ENCODE peak calls at places on chromosomes 16 and 17, in six cellular contexts. G is pancreas, P is heart right ventricle, R is PC-3, Q is right cardiac atrium, V is right lobe of liver. E is an unnamed sample. For H3K4me1, the result is how much of the 10 kb centered on the place peaks cover.

GRCh38 chr16:85048921-85049562 is 21.4 kb downstream of the KIAA0513 start:
- ATAC-seq in G (no peak), P (no peak), R (no peak), Q (peak), V (no peak), E (no peak)

GRCh38 chr16:80667258-80667560 is 126.4 kb downstream of the DYNLRB2 start:
- ATAC-seq in G (no peak), P (no peak), R (no peak), Q (no peak), V (no peak), E (no peak)

GRCh38 chr17:2189231-2189630 is 114.4 kb downstream of the SMG6 start:
- ATAC-seq in G (no peak), P (peak), R (no peak), Q (peak), V (no peak), E (no peak)

GRCh38 chr17:40328386-40328766 is 19.4 kb downstream of the RARA start:
- ATAC-seq in G (no peak), P (no peak), R (no peak), Q (no peak), V (no peak), E (no peak)

GRCh38 chr16:19210175-19210924 is 42.3 kb downstream of the SYT17 start:
- ATAC-seq in G (no peak), P (no peak), R (peak), Q (no peak), V (peak), E (no peak)

GRCh38 chr17:57462007-57462579 is 205.8 kb downstream of the MSI2 start:
- ATAC-seq in G (no peak), P (no peak), R (no peak), Q (no peak), V (no peak), E (no peak)

GRCh38 chr16:56866955-56867830 is 2.2 kb downstream of the SLC12A3 start:
- ATAC-seq in G (peak), P (peak), R (peak), Q (no peak), V (peak), E (no peak)

GRCh38 chr17:50183439-50184001 is 17.7 kb downstream of the SGCA start:
- ATAC-seq in G (no peak), P (no peak), R (no peak), Q (no peak), V (no peak), E (no peak)

GRCh38 chr17:66222772-66223350 is 6.4 kb downstream of the APOH start:
- ATAC-seq in G (no peak), P (no peak), R (no peak), Q (no peak), V (no peak), E (no peak)

GRCh38 chr17:46978489-46979022 is 497 bp downstream of the RPRML start:
- ATAC-seq in G (peak), P (peak), R (peak), Q (peak), V (peak), E (peak)

GRCh38 chr17:18040287-18040858 is 1.2 kb downstream of the GID4 start:
- ATAC-seq in G (no peak), P (no peak), R (no peak), Q (no peak), V (no peak), E (no peak)

GRCh38 chr17:44115585-44116415 is 7.6 kb downstream of the HDAC5 start:
- ATAC-seq in G (no peak), P (no peak), R (peak), Q (no peak), V (no peak), E (no peak)

GRCh38 chr17:67223924-67224323 is 21.1 kb downstream of the HELZ start:
- ATAC-seq in G (no peak), P (no peak), R (no peak), Q (no peak), V (no peak), E (no peak)

GRCh38 chr17:62892069-62892675 is 73.9 kb upstream of the TANC2 start:
- ATAC-seq in G (no peak), P (no peak), R (no peak), Q (peak), V (peak), E (no peak)

DNA sequence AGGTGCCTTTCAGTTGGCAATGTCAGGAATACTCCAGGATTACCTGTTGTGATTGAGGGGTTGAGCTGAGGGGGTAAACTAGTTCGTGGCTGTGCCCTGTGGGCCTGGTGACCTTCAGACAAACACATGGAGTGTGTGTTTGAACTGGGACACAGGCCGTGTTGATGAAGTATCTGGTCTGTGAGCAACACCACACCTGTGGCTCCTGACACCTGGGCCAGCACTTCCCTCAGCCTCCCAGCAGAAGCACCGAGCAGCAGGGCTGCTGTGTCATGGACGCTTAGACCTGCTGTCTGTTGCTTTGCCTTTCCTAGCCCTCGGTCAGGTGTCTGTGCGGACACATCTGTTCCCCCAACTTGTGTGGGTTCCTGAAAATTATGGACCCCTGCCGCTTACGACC is 82.9 kb downstream of the KSR1 start:
- ATAC-seq in G (peak), P (no peak), R (no peak), Q (no peak), V (peak), E (no peak)
- H3K4me1 ChIP-seq in G (half or more), P (under half), R (under half), Q (under half), V (under half), E (half or more)

GRCh38 chr17:38415250-38416194 is 12.7 kb upstream of the ARHGAP23 start:
- ATAC-seq in G (peak), P (peak), R (peak), Q (no peak), V (peak), E (no peak)

GRCh38 chr17:38418693-38419507 is 9.4 kb upstream of the ARHGAP23 start:
- ATAC-seq in G (no peak), P (no peak), R (no peak), Q (no peak), V (no peak), E (no peak)

GRCh38 chr17:38417210-38417951 is 10.9 kb upstream of the ARHGAP23 start:
- ATAC-seq in G (no peak), P (no peak), R (no peak), Q (no peak), V (no peak), E (no peak)

GRCh38 chr17:38418069-38418692 is 10.1 kb upstream of the ARHGAP23 start:
- ATAC-seq in G (no peak), P (no peak), R (no peak), Q (no peak), V (no peak), E (no peak)

DNA sequence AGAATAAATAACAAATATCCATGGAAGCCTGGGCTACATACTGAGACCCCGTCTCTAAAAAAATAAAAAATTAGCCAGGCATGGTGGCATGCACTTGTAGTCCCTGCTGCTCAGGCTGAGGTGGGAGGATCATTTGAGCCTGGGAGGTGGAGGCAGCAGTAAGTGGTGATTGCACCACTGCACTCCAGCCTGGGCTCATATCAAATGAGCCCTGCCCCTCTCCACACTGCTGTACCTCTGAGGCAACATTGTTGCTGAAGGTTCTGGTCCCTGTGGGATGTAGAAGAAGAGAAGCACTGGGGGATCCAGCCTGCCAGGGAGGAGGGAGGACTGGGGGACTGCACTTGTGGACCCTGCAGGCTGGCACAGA is 11.4 kb upstream of the ARHGAP23 start:
- ATAC-seq in G (no peak), P (no peak), R (no peak), Q (no peak), V (no peak), E (no peak)
- H3K4me1 ChIP-seq in G (under half), P (under half), R (under half), Q (under half), V (under half), E (half or more)

GRCh38 chr16:11047939-11048500 is 103.7 kb downstream of the CLEC16A start:
- ATAC-seq in G (no peak), P (no peak), R (no peak), Q (no peak), V (no peak), E (no peak)

GRCh38 chr16:11045441-11045840 is 101.1 kb downstream of the CLEC16A start:
- ATAC-seq in G (no peak), P (no peak), R (no peak), Q (no peak), V (no peak), E (no peak)

GRCh38 chr16:11045846-11046245 is 101.5 kb downstream of the CLEC16A start:
- ATAC-seq in G (no peak), P (no peak), R (no peak), Q (no peak), V (no peak), E (no peak)

GRCh38 chr16:11049396-11050059 is 105.2 kb downstream of the CLEC16A start:
- ATAC-seq in G (no peak), P (no peak), R (peak), Q (no peak), V (no peak), E (no peak)

GRCh38 chr16:11047057-11047456 is 102.7 kb downstream of the CLEC16A start:
- ATAC-seq in G (peak), P (peak), R (no peak), Q (no peak), V (no peak), E (peak)
- H3K4me1 ChIP-seq in G (under half), P (under half), R (under half), Q (under half), V (under half), E (under half)

GRCh38 chr17:5584383-5584951 is at the start of gene NLRP1:
- ATAC-seq in G (peak), P (peak), R (peak), Q (peak), V (peak), E (peak)

GRCh38 chr17:5583426-5584382 is 605 bp downstream of the NLRP1 start:
- ATAC-seq in G (peak), P (peak), R (no peak), Q (peak), V (peak), E (peak)

GRCh38 chr17:5587431-5588032 is 3.2 kb upstream of the NLRP1 start:
- ATAC-seq in G (peak), P (no peak), R (no peak), Q (no peak), V (peak), E (no peak)

GRCh38 chr17:5584971-5585794 is 874 bp upstream of the NLRP1 start:
- ATAC-seq in G (no peak), P (no peak), R (no peak), Q (no peak), V (no peak), E (no peak)

DNA sequence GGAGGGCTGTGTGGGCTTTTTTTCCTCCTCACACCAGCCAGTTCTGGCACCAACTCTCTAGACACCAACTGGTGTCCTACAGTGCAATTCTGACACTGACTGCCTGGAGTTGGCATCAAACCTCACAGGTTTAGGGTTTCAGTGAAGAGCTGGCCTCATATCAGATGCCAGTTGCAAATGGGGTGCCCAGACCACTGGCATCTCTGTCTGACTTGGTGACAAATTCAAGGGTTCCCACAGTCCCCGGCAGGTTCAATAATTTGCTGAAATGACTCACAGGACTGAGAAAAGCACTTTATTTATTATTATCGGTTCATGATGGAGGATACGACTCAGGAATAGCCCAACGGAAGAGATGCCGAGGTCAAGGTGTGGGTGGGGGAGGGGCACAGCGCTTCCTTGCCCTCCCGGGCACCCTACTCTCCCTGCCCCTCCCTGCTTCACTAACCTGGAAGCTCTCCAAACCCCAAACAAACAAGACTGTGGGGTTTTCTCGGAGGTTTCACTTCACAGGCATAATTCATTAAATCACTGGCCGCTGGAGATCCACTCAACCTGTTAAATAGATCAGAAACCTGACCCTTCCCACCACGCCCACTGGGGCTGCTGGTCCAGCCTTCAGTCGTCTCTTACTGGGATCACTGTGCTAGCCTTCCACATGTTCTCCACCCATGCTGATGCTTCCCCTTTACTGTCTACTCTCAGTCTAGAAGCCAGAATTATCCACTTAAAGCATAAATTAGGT is 1.7 kb upstream of the NLRP1 start:
- ATAC-seq in G (no peak), P (no peak), R (peak), Q (no peak), V (no peak), E (no peak)
- H3K4me1 ChIP-seq in G (under half), P (under half), R (under half), Q (under half), V (under half), E (under half)

GRCh38 chr17:38421871-38422819 is 6.1 kb upstream of the ARHGAP23 start:
- ATAC-seq in G (no peak), P (no peak), R (no peak), Q (no peak), V (no peak), E (no peak)

GRCh38 chr17:38421224-38421841 is 6.9 kb upstream of the ARHGAP23 start:
- ATAC-seq in G (no peak), P (peak), R (no peak), Q (peak), V (no peak), E (peak)

GRCh38 chr17:38424297-38424972 is 3.8 kb upstream of the ARHGAP23 start:
- ATAC-seq in G (no peak), P (no peak), R (no peak), Q (no peak), V (no peak), E (no peak)

GRCh38 chr17:38419508-38419981 is 8.7 kb upstream of the ARHGAP23 start:
- ATAC-seq in G (no peak), P (no peak), R (no peak), Q (no peak), V (no peak), E (no peak)

GRCh38 chr17:38420518-38420917 is 7.7 kb upstream of the ARHGAP23 start:
- ATAC-seq in G (no peak), P (peak), R (no peak), Q (no peak), V (no peak), E (no peak)
- H3K4me1 ChIP-seq in G (under half), P (under half), R (under half), Q (under half), V (under half), E (under half)

GRCh38 chr16:4319454-4319853 is 3.6 kb downstream of the GLIS2 start:
- ATAC-seq in G (no peak), P (no peak), R (no peak), Q (no peak), V (no peak), E (no peak)

GRCh38 chr16:4321286-4322120 is 5.6 kb downstream of the GLIS2 start:
- ATAC-seq in G (no peak), P (no peak), R (no peak), Q (no peak), V (peak), E (no peak)

GRCh38 chr16:4318171-4318910 is 2.5 kb downstream of the GLIS2 start:
- ATAC-seq in G (no peak), P (no peak), R (no peak), Q (no peak), V (no peak), E (no peak)

GRCh38 chr16:4320571-4321137 is 4.8 kb downstream of the GLIS2 start:
- ATAC-seq in G (no peak), P (no peak), R (no peak), Q (no peak), V (no peak), E (no peak)

GRCh38 chr16:4320030-4320429 is 4.2 kb downstream of the GLIS2 start:
- ATAC-seq in G (no peak), P (no peak), R (no peak), Q (no peak), V (no peak), E (no peak)
- H3K4me1 ChIP-seq in G (under half), P (half or more), R (under half), Q (under half), V (under half), E (half or more)

GRCh38 chr17:39001703-39002637 is 34.8 kb upstream of the FBXO47 start:
- ATAC-seq in G (peak), P (peak), R (no peak), Q (peak), V (peak), E (peak)
- H3K4me1 ChIP-seq in G (under half), P (under half), R (under half), Q (under half), V (under half), E (under half)

GRCh38 chr16:58563775-58564174 is 48.5 kb downstream of the SETD6 start:
- ATAC-seq in G (no peak), P (no peak), R (peak), Q (no peak), V (no peak), E (no peak)

DNA sequence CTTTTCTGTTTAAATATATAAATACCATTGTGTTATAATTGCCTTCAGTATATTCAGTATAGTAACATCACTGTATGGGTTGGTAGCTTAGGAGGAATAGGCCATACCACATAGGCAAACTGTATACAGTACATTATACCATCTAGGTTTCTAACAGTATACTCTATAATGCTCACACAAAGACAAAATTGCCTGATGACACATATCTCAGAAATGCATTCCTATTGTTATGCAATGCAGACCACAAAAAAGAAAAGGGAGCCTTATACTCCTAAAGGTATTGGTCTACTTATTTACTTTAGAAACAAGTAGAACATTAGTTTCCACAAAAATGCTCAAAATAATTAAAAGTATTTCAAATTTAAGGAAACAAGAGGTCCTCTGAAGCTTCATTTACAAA is 47.9 kb downstream of the SETD6 start:
- ATAC-seq in G (no peak), P (no peak), R (peak), Q (no peak), V (no peak), E (no peak)
- H3K4me1 ChIP-seq in G (under half), P (under half), R (under half), Q (under half), V (under half), E (under half)